ENCODE peak calls at places on chromosomes 7 and 10, in seven cellular contexts. E, C, N, L, W, Q and B are unnamed samples.
A peak's percentile ranks its signal among the peaks of the same experiment; 100 is the strongest.

GRCh38 chr10:91525939-91526712 is 106.7 kb downstream of the PPP1R3C start:
- DNase-seq in L (no peak), W (no peak), E (no peak), Q (no peak), N (no peak), C (no peak), B (no peak)

GRCh38 chr7:43337191-43337590 is 224.7 kb downstream of the HECW1 start:
- DNase-seq in W (no peak), E (no peak), L (no peak), Q (no peak), N (no peak), C (no peak), B (no peak)

GRCh38 chr7:94654764-94655561 is 970 bp downstream of the SGCE start:
- DNase-seq in E (peak; percentile 31), C (peak; percentile 48), W (peak; percentile 34), Q (peak; percentile 15), L (peak; percentile 70), N (no peak), B (peak; percentile 47)

GRCh38 chr7:149869867-149870266 is 3.9 kb upstream of the ATP6V0E2 start:
- DNase-seq in L (no peak), N (no peak), E (no peak), C (no peak), Q (no peak), W (peak; percentile 4), B (no peak)

GRCh38 chr7:13407911-13408310 is 581.6 kb downstream of the ETV1 start:
- DNase-seq in N (no peak), W (no peak), C (no peak), L (no peak), E (no peak), Q (no peak), B (no peak)

GRCh38 chr10:129968937-129969527 is 5.0 kb upstream of the EBF3 start:
- DNase-seq in C (peak; percentile 31), L (peak; percentile 61), W (peak; percentile 85), Q (no peak), N (no peak), E (peak; percentile 75), B (peak; percentile 84)

GRCh38 chr7:65251851-65252620 is 121.6 kb upstream of the ZNF92 start:
- DNase-seq in E (peak; percentile 80), N (peak; percentile 93), W (peak; percentile 97), C (peak; percentile 19), Q (peak; percentile 62), L (peak; percentile 57), B (peak; percentile 97)

GRCh38 chr7:2937701-2938513 is 93.8 kb upstream of the GNA12 start:
- DNase-seq in W (peak; percentile 15), L (no peak), N (no peak), C (no peak), Q (no peak), E (no peak), B (no peak)

GRCh38 chr10:12605580-12606405 is 256.4 kb downstream of the CAMK1D start:
- DNase-seq in L (peak; percentile 57), E (no peak), Q (no peak), W (no peak), N (no peak), C (peak; percentile 60), B (no peak)

GRCh38 chr10:26573674-26574073 is 123.8 kb upstream of the PDSS1 start:
- DNase-seq in L (no peak), N (no peak), W (peak; percentile 59), E (no peak), C (no peak), Q (no peak), B (peak; percentile 76)

GRCh38 chr10:80443531-80443974 is 10.6 kb upstream of the TSPAN14 start:
- DNase-seq in E (no peak), Q (peak; percentile 79), N (no peak), L (peak; percentile 62), W (peak; percentile 43), C (no peak), B (peak; percentile 74)

DNA sequence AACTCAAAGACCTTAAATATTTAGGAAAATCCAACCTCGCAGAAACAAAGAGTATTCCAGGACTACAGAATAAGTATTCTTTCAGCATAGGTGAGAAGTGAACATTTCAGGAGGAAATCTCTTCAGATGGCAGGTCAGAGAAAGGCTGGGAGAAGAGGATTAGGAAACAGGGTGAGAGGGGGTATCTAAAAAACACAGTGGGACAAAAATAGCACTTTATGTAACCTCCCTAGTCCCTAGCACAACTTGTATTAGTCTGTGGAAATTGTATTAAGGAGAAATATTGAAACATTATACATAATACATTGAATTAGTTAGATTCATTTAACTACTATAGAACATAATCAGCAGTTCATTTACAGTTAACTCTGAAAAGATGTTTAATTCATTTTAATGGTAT is 192.3 kb downstream of the CACNB2 start:
- DNase-seq in W (no peak), C (no peak), L (no peak), N (no peak), Q (no peak), E (no peak), B (no peak)
- H2BK5ac ChIP-seq in W (no peak overlapping the region), C (no peak overlapping the region), L (no peak overlapping the region), N (no peak overlapping the region), Q (no peak overlapping the region), E (no peak overlapping the region), B (no peak overlapping the region)

GRCh38 chr7:114943953-114944741 is 22.3 kb downstream of the MDFIC start:
- DNase-seq in C (no peak), L (no peak), W (no peak), Q (no peak), E (no peak), N (no peak), B (no peak)

GRCh38 chr7:114944742-114945625 is 23.1 kb downstream of the MDFIC start:
- DNase-seq in C (peak; percentile 94), E (peak; percentile 3), Q (no peak), L (peak; percentile 90), W (peak; percentile 34), N (no peak), B (peak; percentile 30)

GRCh38 chr7:114943530-114943929 is 21.6 kb downstream of the MDFIC start:
- DNase-seq in C (no peak), L (no peak), N (no peak), E (no peak), W (no peak), Q (no peak), B (no peak)

GRCh38 chr7:114941692-114942091 is 19.8 kb downstream of the MDFIC start:
- DNase-seq in N (no peak), E (no peak), C (no peak), Q (no peak), W (no peak), L (no peak), B (no peak)

GRCh38 chr7:114942443-114943175 is 20.7 kb downstream of the MDFIC start:
- DNase-seq in E (no peak), W (no peak), L (no peak), C (no peak), N (no peak), Q (no peak), B (no peak)
- H2BK5ac ChIP-seq in E (no peak overlapping the region), W (no peak overlapping the region), L (no peak overlapping the region), C (no peak overlapping the region), N (no peak overlapping the region), Q (no peak overlapping the region), B (no peak overlapping the region)

DNA sequence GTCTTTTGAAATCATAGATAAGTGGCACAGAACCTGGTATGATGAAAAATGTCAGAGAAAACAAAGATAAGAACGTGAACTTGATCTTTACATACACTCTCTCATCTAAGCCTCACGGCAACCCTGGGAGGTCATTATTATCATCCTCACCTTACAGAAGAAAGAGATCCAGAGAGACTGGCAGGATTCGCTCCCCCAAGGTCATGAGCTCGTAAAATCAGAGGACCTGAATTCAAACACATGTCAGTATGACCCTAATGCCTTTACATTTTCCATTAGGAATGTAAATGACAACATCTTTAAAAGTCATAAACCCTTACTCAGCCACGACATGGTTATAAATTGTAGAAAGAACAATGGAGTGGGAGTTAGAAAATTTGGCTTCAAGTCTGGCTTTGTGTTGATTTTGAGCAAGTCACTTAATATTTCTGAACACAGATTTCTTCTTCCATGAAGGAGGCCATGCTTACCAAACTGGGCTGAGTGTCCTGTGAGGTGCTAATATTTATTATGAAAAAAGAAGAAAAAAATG is 35.9 kb downstream of the HIPK2 start:
- DNase-seq in W (no peak), L (no peak), C (no peak), N (no peak), Q (no peak), E (no peak), B (no peak)
- H2BK5ac ChIP-seq in W (no peak overlapping the region), L (no peak overlapping the region), C (no peak overlapping the region), N (no peak overlapping the region), Q (no peak overlapping the region), E (no peak overlapping the region), B (no peak overlapping the region)

GRCh38 chr10:126598009-126598408 is 72.5 kb downstream of the C10orf90 start:
- DNase-seq in E (peak; percentile 20), L (peak; percentile 39), W (peak; percentile 74), N (no peak), C (peak; percentile 27), Q (peak; percentile 76), B (peak; percentile 80)
- H2BK5ac ChIP-seq in E (no peak overlapping the region), L (no peak overlapping the region), W (no peak overlapping the region), N (no peak overlapping the region), C (no peak overlapping the region), Q (no peak overlapping the region), B (no peak overlapping the region)

DNA sequence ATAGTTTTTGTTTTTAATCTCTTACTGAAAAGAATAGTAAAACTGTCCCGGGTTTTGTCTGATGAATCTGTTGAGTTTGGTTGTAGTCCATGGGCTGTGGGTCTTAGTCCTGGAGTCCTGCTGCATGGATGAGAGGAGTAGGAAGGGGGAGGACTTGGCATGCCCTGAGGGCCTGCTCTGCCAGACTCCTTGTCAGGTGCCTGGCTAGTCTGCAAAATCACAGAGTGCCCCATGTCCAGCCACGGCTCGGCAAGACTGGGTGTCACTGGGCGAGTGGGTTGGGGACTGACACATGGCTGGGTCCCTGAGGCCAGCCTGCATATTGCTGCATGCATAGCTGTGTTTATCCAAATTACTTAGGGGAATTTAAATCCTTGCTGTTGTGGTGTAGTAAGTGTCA is 9.7 kb downstream of the MINDY4 start:
- DNase-seq in L (no peak), E (no peak), Q (no peak), N (no peak), C (no peak), W (no peak), B (no peak)
- H2BK5ac ChIP-seq in L (no peak overlapping the region), E (no peak overlapping the region), Q (no peak overlapping the region), N (no peak overlapping the region), C (no peak overlapping the region), W (no peak overlapping the region), B (no peak overlapping the region)

GRCh38 chr7:111006691-111007090 is 84.2 kb upstream of the LRRN3 start:
- DNase-seq in C (peak; percentile 77), E (no peak), Q (peak; percentile 86), L (no peak), W (no peak), N (no peak), B (no peak)
- H2BK5ac ChIP-seq in C (peak overlapping the region; percentile 66), E (no peak overlapping the region), Q (no peak overlapping the region), L (no peak overlapping the region), W (no peak overlapping the region), N (no peak overlapping the region), B (no peak overlapping the region)